ENCODE peak calls at places on chromosomes 12 and 14, in four cellular contexts. One of them, this sample, is unnamed.

GRCh38 chr14:54738009-54738408 is 164.6 kb downstream of the GCH1 start:
- DNase-seq in prostate gland: peak; percentile 55
- DNase-seq in tibial artery: no peak
- DNase-seq in Peyer's patch: no peak
- DNase-seq in this sample: no peak

GRCh38 chr12:121580959-121581680 is at the start of gene KDM2B:
- DNase-seq in prostate gland: peak; percentile 9
- DNase-seq in tibial artery: peak; percentile 48
- DNase-seq in Peyer's patch: no peak
- DNase-seq in this sample: no peak

GRCh38 chr12:67237231-67237630 is 31.9 kb upstream of the CAND1 start:
- DNase-seq in prostate gland: no peak
- DNase-seq in tibial artery: no peak
- DNase-seq in Peyer's patch: no peak
- DNase-seq in this sample: no peak

GRCh38 chr14:44895716-44896115 is 66.0 kb downstream of the KLHL28 start:
- DNase-seq in prostate gland: no peak
- DNase-seq in tibial artery: no peak
- DNase-seq in Peyer's patch: no peak
- DNase-seq in this sample: no peak

GRCh38 chr12:553216-554000 is 93.7 kb downstream of the B4GALNT3 start:
- DNase-seq in prostate gland: no peak
- DNase-seq in tibial artery: no peak
- DNase-seq in Peyer's patch: no peak
- DNase-seq in this sample: no peak

GRCh38 chr14:75273272-75274044 is 5.2 kb upstream of the FOS start:
- DNase-seq in prostate gland: no peak
- DNase-seq in tibial artery: no peak
- DNase-seq in Peyer's patch: no peak
- DNase-seq in this sample: no peak

GRCh38 chr12:59316938-59317337 is 278.9 kb upstream of the SLC16A7 start:
- DNase-seq in prostate gland: no peak
- DNase-seq in tibial artery: no peak
- DNase-seq in Peyer's patch: no peak
- DNase-seq in this sample: no peak

GRCh38 chr14:96863986-96864330 is 66.8 kb downstream of the VRK1 start:
- DNase-seq in prostate gland: no peak
- DNase-seq in tibial artery: no peak
- DNase-seq in Peyer's patch: no peak
- DNase-seq in this sample: no peak

GRCh38 chr12:106329231-106329985 is 26.9 kb downstream of the TCP11L2 start:
- DNase-seq in prostate gland: no peak
- DNase-seq in tibial artery: no peak
- DNase-seq in Peyer's patch: no peak
- DNase-seq in this sample: no peak

GRCh38 chr14:65193891-65194290 is 91.6 kb upstream of the MAX start:
- DNase-seq in prostate gland: no peak
- DNase-seq in tibial artery: no peak
- DNase-seq in Peyer's patch: no peak
- DNase-seq in this sample: no peak

GRCh38 chr14:52882824-52883223 is 68.0 kb downstream of the FERMT2 start:
- DNase-seq in prostate gland: no peak
- DNase-seq in tibial artery: no peak
- DNase-seq in Peyer's patch: no peak
- DNase-seq in this sample: no peak

GRCh38 chr14:55867726-55868125 is 250.5 kb upstream of the PELI2 start:
- DNase-seq in prostate gland: no peak
- DNase-seq in tibial artery: no peak
- DNase-seq in Peyer's patch: no peak
- DNase-seq in this sample: no peak

GRCh38 chr12:53543539-53543938 is 36.3 kb upstream of the NPFF start:
- DNase-seq in prostate gland: peak; percentile 71
- DNase-seq in tibial artery: peak; percentile 61
- DNase-seq in Peyer's patch: no peak
- DNase-seq in this sample: peak; percentile 62

GRCh38 chr14:90384543-90384911 is 12.3 kb upstream of the CALM1 start:
- DNase-seq in prostate gland: no peak
- DNase-seq in tibial artery: no peak
- DNase-seq in Peyer's patch: no peak
- DNase-seq in this sample: no peak

GRCh38 chr12:12474931-12475485 is 87.7 kb downstream of the DUSP16 start:
- DNase-seq in prostate gland: no peak
- DNase-seq in tibial artery: no peak
- DNase-seq in Peyer's patch: no peak
- DNase-seq in this sample: no peak

GRCh38 chr14:91728616-91729183 is 3.2 kb downstream of the CATSPERB start:
- DNase-seq in prostate gland: no peak
- DNase-seq in tibial artery: no peak
- DNase-seq in Peyer's patch: no peak
- DNase-seq in this sample: no peak

GRCh38 chr12:101485015-101485414 is 9.9 kb downstream of the SPIC start:
- DNase-seq in prostate gland: no peak
- DNase-seq in tibial artery: no peak
- DNase-seq in Peyer's patch: no peak
- DNase-seq in this sample: no peak

GRCh38 chr14:105311838-105312237 is 2.7 kb upstream of the PACS2 start:
- DNase-seq in prostate gland: no peak
- DNase-seq in tibial artery: no peak
- DNase-seq in Peyer's patch: no peak
- DNase-seq in this sample: no peak

GRCh38 chr14:100106260-100106659 is 41.0 kb downstream of the EVL start:
- DNase-seq in prostate gland: no peak
- DNase-seq in tibial artery: peak; percentile 17
- DNase-seq in Peyer's patch: no peak
- DNase-seq in this sample: no peak

DNA sequence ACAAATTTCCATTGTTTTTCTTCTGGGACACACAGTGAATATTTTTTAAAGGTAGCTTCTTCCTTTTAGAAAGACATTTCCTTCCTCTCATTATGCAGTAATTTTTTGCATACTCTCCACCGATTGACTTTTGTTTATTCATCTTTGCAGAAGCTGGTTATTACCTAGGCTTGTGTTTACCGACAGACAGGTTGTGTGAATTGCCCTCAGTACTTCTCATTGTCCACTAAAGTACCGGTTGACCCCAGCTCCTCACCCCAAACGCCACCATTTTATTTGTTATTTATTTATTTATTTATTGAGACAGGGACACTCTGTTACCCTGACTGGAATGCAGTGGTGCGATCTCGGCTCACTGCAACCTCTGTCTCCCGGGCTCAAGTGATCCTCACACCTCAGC is 63.4 kb upstream of the MYL2 start:
- DNase-seq in prostate gland: no peak
- DNase-seq in tibial artery: no peak
- DNase-seq in Peyer's patch: no peak
- DNase-seq in this sample: peak; percentile 19
- H3K4me3 ChIP-seq in prostate gland: no peak overlapping the region
- H3K4me3 ChIP-seq in tibial artery: no peak overlapping the region
- H3K4me3 ChIP-seq in Peyer's patch: no peak overlapping the region
- H3K4me3 ChIP-seq in this sample: no peak overlapping the region

GRCh38 chr12:51589060-51589459 is 2.0 kb upstream of the SCN8A start:
- DNase-seq in prostate gland: no peak
- DNase-seq in tibial artery: no peak
- DNase-seq in Peyer's patch: no peak
- DNase-seq in this sample: no peak

GRCh38 chr12:51590347-51591019 is 550 bp upstream of the SCN8A start:
- DNase-seq in prostate gland: peak; percentile 53
- DNase-seq in tibial artery: peak; percentile 22
- DNase-seq in Peyer's patch: peak; percentile 65
- DNase-seq in this sample: no peak

GRCh38 chr12:51591020-51591901 is at the start of gene SCN8A:
- DNase-seq in prostate gland: peak; percentile 17
- DNase-seq in tibial artery: no peak
- DNase-seq in Peyer's patch: peak; percentile 48
- DNase-seq in this sample: no peak

GRCh38 chr12:51592034-51592705 is 1.1 kb downstream of the SCN8A start:
- DNase-seq in prostate gland: no peak
- DNase-seq in tibial artery: no peak
- DNase-seq in Peyer's patch: no peak
- DNase-seq in this sample: no peak

GRCh38 chr12:51589557-51590176 is 1.4 kb upstream of the SCN8A start:
- DNase-seq in prostate gland: no peak
- DNase-seq in tibial artery: no peak
- DNase-seq in Peyer's patch: no peak
- DNase-seq in this sample: no peak
- H3K4me3 ChIP-seq in prostate gland: no peak overlapping the region
- H3K4me3 ChIP-seq in tibial artery: no peak overlapping the region
- H3K4me3 ChIP-seq in Peyer's patch: peak overlapping the region; percentile 57
- H3K4me3 ChIP-seq in this sample: no peak overlapping the region

GRCh38 chr12:55718650-55719275 is 1.4 kb upstream of the RDH5 start:
- DNase-seq in prostate gland: no peak
- DNase-seq in tibial artery: no peak
- DNase-seq in Peyer's patch: peak; percentile 29
- DNase-seq in this sample: no peak
- H3K4me3 ChIP-seq in prostate gland: no peak overlapping the region
- H3K4me3 ChIP-seq in tibial artery: no peak overlapping the region
- H3K4me3 ChIP-seq in Peyer's patch: no peak overlapping the region
- H3K4me3 ChIP-seq in this sample: no peak overlapping the region

DNA sequence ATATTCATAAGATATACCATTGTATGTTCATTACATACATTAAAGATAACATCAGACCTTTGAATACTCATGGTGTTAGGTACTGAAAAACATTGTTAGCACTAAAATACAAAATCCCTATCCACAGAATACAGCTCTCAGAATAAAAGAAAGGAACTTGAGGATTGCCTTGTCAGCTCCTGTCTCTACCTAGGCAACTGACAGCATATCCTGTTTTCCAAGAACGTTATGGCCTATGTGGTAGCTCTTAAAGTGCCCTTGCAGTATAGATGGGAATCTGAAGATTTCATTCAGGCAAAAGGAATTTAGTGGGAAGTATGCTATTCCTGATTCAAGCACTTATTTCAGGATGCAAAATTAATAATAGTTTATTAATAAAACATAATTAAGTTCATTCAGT is 1.8 kb upstream of the PPP1R12A start:
- DNase-seq in prostate gland: no peak
- DNase-seq in tibial artery: no peak
- DNase-seq in Peyer's patch: no peak
- DNase-seq in this sample: no peak
- H3K4me3 ChIP-seq in prostate gland: no peak overlapping the region
- H3K4me3 ChIP-seq in tibial artery: peak overlapping the region; percentile 88
- H3K4me3 ChIP-seq in Peyer's patch: no peak overlapping the region
- H3K4me3 ChIP-seq in this sample: no peak overlapping the region

GRCh38 chr14:36503771-36504741 is 16.0 kb downstream of the NKX2-1 start:
- DNase-seq in prostate gland: no peak
- DNase-seq in tibial artery: no peak
- DNase-seq in Peyer's patch: no peak
- DNase-seq in this sample: no peak
- H3K4me3 ChIP-seq in prostate gland: no peak overlapping the region
- H3K4me3 ChIP-seq in tibial artery: peak overlapping the region; percentile 26
- H3K4me3 ChIP-seq in Peyer's patch: no peak overlapping the region
- H3K4me3 ChIP-seq in this sample: no peak overlapping the region

DNA sequence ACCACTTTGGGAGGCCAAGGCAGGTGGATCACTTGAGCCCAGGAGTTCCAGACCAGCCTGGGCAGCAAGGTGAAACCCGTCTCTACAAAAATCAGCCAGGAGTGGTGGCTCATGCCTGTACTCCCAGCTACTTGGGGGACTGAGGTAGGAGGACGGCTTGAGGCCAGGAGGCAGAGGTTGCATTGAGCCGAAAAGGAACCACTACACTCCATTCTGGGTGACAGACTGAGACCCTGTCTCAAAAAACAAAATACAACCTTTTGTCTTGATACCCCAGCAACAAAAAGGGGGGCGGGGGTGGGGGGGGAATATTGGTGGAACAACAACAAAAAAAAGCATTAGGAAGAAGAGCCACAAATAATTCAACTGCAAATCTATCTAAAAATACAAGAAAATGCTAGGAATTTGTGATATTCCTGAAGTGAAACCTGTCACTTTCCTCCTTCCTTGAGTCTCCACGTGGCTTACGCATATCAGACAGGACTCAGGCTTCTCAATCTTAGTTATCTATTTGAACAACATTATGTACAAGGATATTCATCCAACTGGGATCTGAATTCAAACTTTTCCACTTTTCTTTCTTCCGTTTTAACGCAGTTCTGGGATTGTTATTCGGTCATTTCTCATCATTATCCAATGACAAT is 1.2 kb downstream of the R3HDM2 start:
- DNase-seq in prostate gland: no peak
- DNase-seq in tibial artery: no peak
- DNase-seq in Peyer's patch: no peak
- DNase-seq in this sample: no peak
- H3K4me3 ChIP-seq in prostate gland: peak overlapping the region; percentile 72
- H3K4me3 ChIP-seq in tibial artery: peak overlapping the region; percentile 93
- H3K4me3 ChIP-seq in Peyer's patch: peak overlapping the region; percentile 87
- H3K4me3 ChIP-seq in this sample: peak overlapping the region; percentile 80

GRCh38 chr12:93242154-93242958 is 135.4 kb upstream of the NUDT4 start:
- DNase-seq in prostate gland: no peak
- DNase-seq in tibial artery: no peak
- DNase-seq in Peyer's patch: no peak
- DNase-seq in this sample: no peak
- H3K4me3 ChIP-seq in prostate gland: no peak overlapping the region
- H3K4me3 ChIP-seq in tibial artery: no peak overlapping the region
- H3K4me3 ChIP-seq in Peyer's patch: no peak overlapping the region
- H3K4me3 ChIP-seq in this sample: no peak overlapping the region

GRCh38 chr12:40098406-40099145 is 7.3 kb downstream of the SLC2A13 start:
- DNase-seq in prostate gland: no peak
- DNase-seq in tibial artery: no peak
- DNase-seq in Peyer's patch: no peak
- DNase-seq in this sample: no peak
- H3K4me3 ChIP-seq in prostate gland: no peak overlapping the region
- H3K4me3 ChIP-seq in tibial artery: no peak overlapping the region
- H3K4me3 ChIP-seq in Peyer's patch: no peak overlapping the region
- H3K4me3 ChIP-seq in this sample: no peak overlapping the region

GRCh38 chr12:94150483-94151225 is 2.3 kb downstream of the PLXNC1 start:
- DNase-seq in prostate gland: no peak
- DNase-seq in tibial artery: no peak
- DNase-seq in Peyer's patch: peak; percentile 53
- DNase-seq in this sample: no peak
- H3K4me3 ChIP-seq in prostate gland: peak overlapping the region; percentile 44
- H3K4me3 ChIP-seq in tibial artery: peak overlapping the region; percentile 59
- H3K4me3 ChIP-seq in Peyer's patch: peak overlapping the region; percentile 70
- H3K4me3 ChIP-seq in this sample: no peak overlapping the region

GRCh38 chr12:51393676-51394545 is 2.7 kb upstream of the GALNT6 start:
- DNase-seq in prostate gland: no peak
- DNase-seq in tibial artery: no peak
- DNase-seq in Peyer's patch: no peak
- DNase-seq in this sample: no peak
- H3K4me3 ChIP-seq in prostate gland: no peak overlapping the region
- H3K4me3 ChIP-seq in tibial artery: no peak overlapping the region
- H3K4me3 ChIP-seq in Peyer's patch: no peak overlapping the region
- H3K4me3 ChIP-seq in this sample: no peak overlapping the region

This sample was measured in LNCaP clone FGC.